ENCODE peak calls at places on chromosomes 6 and 20, in four cellular contexts. I, X, Y and O are unnamed samples.
A peak's percentile ranks its signal among the peaks of the same experiment; 100 is the strongest.

GRCh38 chr6:69801225-69801624 is 4.4 kb upstream of the LMBRD1 start:
- DNase-seq in I (no peak), X (no peak), Y (no peak), O (no peak)

GRCh38 chr6:4008324-4009047 is 70.5 kb downstream of the FAM217A start:
- DNase-seq in I (no peak), Y (no peak), X (peak; percentile 56), O (peak; percentile 68)

GRCh38 chr20:45487231-45487635 is 17.7 kb downstream of the WFDC2 start:
- DNase-seq in Y (no peak), I (no peak), X (no peak), O (peak; percentile 5)

GRCh38 chr6:70844301-70844700 is 112.6 kb downstream of the B3GAT2 start:
- DNase-seq in I (no peak), X (no peak), Y (no peak), O (no peak)

GRCh38 chr6:127366281-127367022 is 23.0 kb upstream of the ECHDC1 start:
- DNase-seq in I (no peak), Y (no peak), X (peak; percentile 92), O (peak; percentile 20)

GRCh38 chr6:5036309-5036708 is 32.5 kb upstream of the RPP40 start:
- DNase-seq in Y (no peak), X (peak; percentile 8), I (no peak), O (no peak)

GRCh38 chr6:105346052-105346451 is 56.8 kb downstream of the PREP start:
- DNase-seq in I (no peak), Y (no peak), X (no peak), O (no peak)

GRCh38 chr6:13307508-13307995 is 20.8 kb downstream of the TBC1D7 start:
- DNase-seq in I (no peak), Y (peak; percentile 41), X (no peak), O (no peak)

GRCh38 chr6:107818272-107818671 is 5.8 kb downstream of the SCML4 start:
- DNase-seq in I (no peak), X (no peak), Y (no peak), O (no peak)

GRCh38 chr6:14458669-14459266 is 341.2 kb downstream of the CD83 start:
- DNase-seq in X (no peak), I (no peak), Y (no peak), O (no peak)

GRCh38 chr20:53917145-53918009 is 153.0 kb downstream of the BCAS1 start:
- DNase-seq in X (no peak), Y (peak; percentile 56), I (no peak), O (peak; percentile 79)

GRCh38 chr6:137493218-137494038 is 766 bp downstream of the OLIG3 start:
- DNase-seq in X (no peak), I (peak; percentile 72), Y (no peak), O (no peak)

DNA sequence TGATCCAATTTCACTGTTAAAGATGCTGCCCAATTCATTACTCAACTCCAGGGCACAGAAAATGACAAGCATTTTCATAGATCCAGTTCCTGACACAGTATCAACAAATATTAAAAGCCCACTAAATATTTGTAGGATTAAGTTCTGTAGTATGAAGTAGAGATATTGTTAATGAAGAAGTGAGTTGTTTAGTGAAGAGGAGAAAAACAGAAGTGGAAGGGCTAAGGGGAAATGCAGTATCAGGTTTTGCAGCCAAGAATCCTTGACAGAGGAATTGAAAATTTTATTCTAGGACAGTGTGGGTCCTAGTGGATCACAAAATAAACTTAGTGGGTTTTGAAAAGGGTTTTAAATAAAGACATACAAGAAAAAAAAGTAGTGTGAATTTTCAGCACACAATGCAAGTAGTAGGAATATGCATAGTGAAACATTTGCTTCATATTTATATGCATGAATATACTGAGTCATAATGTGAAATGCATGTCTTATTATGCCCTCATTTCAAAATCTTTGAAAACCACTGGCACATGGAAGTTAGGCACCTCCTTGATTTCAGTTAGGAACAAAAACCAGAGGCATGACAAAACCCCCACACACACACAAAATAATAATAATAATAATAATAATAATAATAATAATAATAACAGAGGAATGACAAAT is 338.6 kb downstream of the KHDRBS2 start:
- DNase-seq in X (no peak), I (no peak), Y (no peak), O (no peak)
- TF ChIP-seq POLR2A in X (no peak), I (no peak), Y (no peak), O (no peak)

GRCh38 chr6:29809249-29809648 is 18.4 kb upstream of the HLA-G start:
- DNase-seq in X (no peak), I (no peak), Y (no peak), O (no peak)
- TF ChIP-seq POLR2A in X (no peak), I (no peak), Y (no peak), O (no peak)

DNA sequence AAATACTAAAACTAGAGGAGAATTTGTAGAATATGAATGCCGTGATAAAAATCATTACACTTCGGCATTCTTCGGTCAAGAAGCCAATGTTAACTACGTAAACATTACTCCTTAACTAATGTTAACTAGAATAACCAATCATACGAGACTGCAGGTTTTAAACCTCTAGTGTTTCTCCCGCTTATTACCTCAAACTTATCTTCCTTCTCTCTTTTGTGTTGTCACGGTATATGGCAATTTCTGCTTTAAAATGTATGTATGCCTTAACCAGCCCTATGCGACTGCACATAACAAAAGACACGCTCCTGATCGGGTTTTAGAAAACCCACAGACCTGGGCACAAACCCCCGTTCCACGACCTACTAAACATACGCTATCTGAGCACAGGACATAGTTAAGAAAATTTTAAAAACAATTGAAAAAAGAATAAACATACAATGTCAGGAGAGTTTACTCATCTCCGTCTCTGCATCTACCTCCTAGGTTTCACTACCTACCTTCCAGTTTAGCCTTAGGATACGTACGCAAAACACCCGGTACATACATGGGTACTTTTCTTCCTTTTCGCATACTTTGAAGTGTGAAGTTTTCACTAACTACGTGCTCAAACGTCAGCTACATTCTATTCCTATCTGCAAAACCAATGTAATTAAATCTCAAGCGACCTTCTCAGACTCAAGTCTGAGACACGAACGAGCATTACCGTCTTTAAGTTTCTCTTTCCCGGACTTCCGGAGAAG is 1.1 kb downstream of the CD164 start:
- DNase-seq in Y (no peak), X (no peak), I (no peak), O (peak; percentile 73)
- TF ChIP-seq POLR2A in Y (no peak), X (no peak), I (no peak), O (no peak)

DNA sequence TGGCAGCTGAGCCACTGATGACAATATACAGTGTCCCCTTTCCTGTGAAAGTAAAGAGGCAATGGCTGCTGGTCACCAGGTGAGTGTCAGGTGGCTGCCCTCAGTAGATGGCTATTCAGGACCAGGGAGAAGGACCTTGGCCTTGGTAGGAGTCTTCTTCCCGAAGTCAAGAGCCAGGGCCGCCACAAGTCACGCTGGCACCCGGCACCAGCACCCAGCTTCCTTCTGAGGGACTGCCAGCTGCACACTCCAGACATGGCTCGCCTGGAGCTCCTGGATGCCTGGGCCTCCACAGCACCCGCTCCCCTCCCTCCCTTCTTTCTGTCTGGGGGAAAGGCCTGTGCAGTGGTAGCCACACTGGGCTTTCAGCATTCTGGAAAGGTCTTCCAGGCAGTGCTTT is 126.9 kb downstream of the TMEM242 start:
- DNase-seq in X (no peak), I (no peak), Y (no peak), O (no peak)
- TF ChIP-seq POLR2A in X (no peak), I (no peak), Y (no peak), O (no peak)

DNA sequence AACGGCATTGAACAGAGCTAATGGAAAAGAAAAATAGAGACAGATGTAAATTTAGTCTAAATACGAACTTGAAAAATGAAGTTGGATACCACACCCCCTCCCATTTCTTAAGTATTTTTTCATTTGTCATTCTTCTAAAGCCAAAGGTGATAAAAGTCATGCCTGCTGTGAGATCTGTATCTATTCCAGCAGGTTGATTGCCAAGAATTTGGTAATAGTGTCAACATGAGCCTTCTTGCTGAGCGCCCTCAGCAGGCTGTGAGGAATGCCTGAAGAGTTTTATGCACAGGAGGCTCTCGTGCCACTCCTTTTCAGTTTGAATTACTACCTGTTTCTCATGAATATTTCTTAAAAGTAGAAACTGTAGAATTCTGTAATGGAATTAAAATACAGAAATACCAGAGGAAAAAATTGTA is 165.4 kb downstream of the QKI start:
- DNase-seq in Y (no peak), X (no peak), I (no peak), O (peak; percentile 39)
- TF ChIP-seq POLR2A in Y (no peak), X (no peak), I (no peak), O (no peak)

GRCh38 chr20:58048096-58048702 is 180.3 kb downstream of the ANKRD60 start:
- DNase-seq in I (no peak), Y (no peak), X (no peak), O (no peak)
- TF ChIP-seq POLR2A in I (no peak), Y (no peak), X (no peak), O (no peak)

DNA sequence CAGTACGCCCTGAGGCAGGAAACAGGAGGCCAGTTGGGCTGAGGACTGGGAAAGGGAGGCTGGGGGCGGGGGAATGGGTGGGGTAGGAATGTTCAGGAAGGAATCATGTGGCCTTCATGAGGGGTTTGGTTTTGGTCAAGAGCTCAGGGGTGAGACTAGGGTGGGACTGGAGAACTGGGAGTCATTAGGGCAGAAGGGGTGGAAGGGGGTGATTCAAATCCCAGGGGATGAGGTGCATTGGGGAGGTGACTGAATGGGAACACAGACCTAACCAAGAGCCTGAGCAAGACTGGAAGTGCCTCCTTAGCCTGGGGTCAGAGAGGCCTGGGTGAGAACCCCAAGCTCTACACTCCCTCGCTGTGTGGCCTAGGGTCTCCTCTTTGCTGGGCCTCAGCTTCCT is 86.8 kb downstream of the DLGAP4 start:
- DNase-seq in I (no peak), X (no peak), Y (no peak), O (no peak)
- TF ChIP-seq POLR2A in I (no peak), X (no peak), Y (no peak), O (no peak)

GRCh38 chr20:47509104-47509661 is 7.5 kb downstream of the NCOA3 start:
- DNase-seq in X (no peak), I (no peak), Y (no peak), O (no peak)

GRCh38 chr20:47509685-47510084 is 8.0 kb downstream of the NCOA3 start:
- DNase-seq in Y (no peak), X (no peak), I (no peak), O (no peak)

GRCh38 chr20:47506850-47507249 is 5.2 kb downstream of the NCOA3 start:
- DNase-seq in X (no peak), I (no peak), Y (no peak), O (no peak)

GRCh38 chr20:47506335-47506734 is 4.6 kb downstream of the NCOA3 start:
- DNase-seq in X (no peak), I (no peak), Y (no peak), O (no peak)

GRCh38 chr20:47508228-47508752 is 6.6 kb downstream of the NCOA3 start:
- DNase-seq in Y (no peak), X (no peak), I (no peak), O (no peak)
- TF ChIP-seq POLR2A in Y (no peak), X (no peak), I (no peak), O (no peak)